ENCODE peak calls at places on chromosomes 4 and X, in four cellular contexts. K is HCT116, R is K562, M is HepG2. S is an unnamed sample.

GRCh38 chr4:23373269-23373668 is 516.6 kb downstream of the PPARGC1A start:
- DNase-seq in K (no peak), R (peak; percentile 16), M (no peak), S (no peak)

GRCh38 chrX:107429090-107429489 is 20.4 kb upstream of the FRMPD3 start:
- DNase-seq in M (peak; percentile 15), K (no peak), R (no peak), S (no peak)

GRCh38 chr4:176547005-176547404 is 227.2 kb downstream of the SPCS3 start:
- DNase-seq in M (no peak), R (no peak), K (no peak), S (no peak)

GRCh38 chr4:2363056-2363719 is 55.3 kb downstream of the ZFYVE28 start:
- DNase-seq in M (peak; percentile 36), K (no peak), R (no peak), S (no peak)

GRCh38 chrX:73851014-73852009 is 288.3 kb downstream of the CHIC1 start:
- DNase-seq in M (no peak), K (no peak), R (peak; percentile 70), S (no peak)

GRCh38 chr4:2462218-2462991 is 6.5 kb upstream of the RNF4 start:
- DNase-seq in M (peak; percentile 30), R (peak; percentile 83), K (peak; percentile 15), S (no peak)

GRCh38 chrX:72001471-72001870 is 90.8 kb downstream of the NHSL2 start:
- DNase-seq in M (no peak), K (no peak), R (no peak), S (no peak)

GRCh38 chrX:2549874-2550273 is 49.1 kb upstream of the DHRSX start:
- DNase-seq in K (no peak), M (no peak), R (no peak), S (no peak)

GRCh38 chr4:134695433-134695832 is 493.8 kb upstream of the PABPC4L start:
- DNase-seq in M (no peak), R (no peak), K (no peak), S (no peak)

GRCh38 chrX:21738145-21738949 is 19.6 kb downstream of the SMPX start:
- DNase-seq in M (no peak), R (no peak), K (no peak), S (no peak)

GRCh38 chrX:154458116-154458953 is at the start of gene PLXNA3:
- DNase-seq in M (no peak), R (peak; percentile 79), K (no peak), S (no peak)

GRCh38 chr4:165369522-165369921 is 9.3 kb upstream of the CPE start:
- DNase-seq in M (peak; percentile 99), K (no peak), R (no peak), S (no peak)

GRCh38 chrX:111645607-111646006 is 35.4 kb upstream of the ALG13 start:
- DNase-seq in R (no peak), K (no peak), M (no peak), S (no peak)

GRCh38 chr4:104906274-104906673 is 240.4 kb upstream of the TET2 start:
- DNase-seq in M (no peak), R (no peak), K (no peak), S (no peak)

GRCh38 chr4:185580699-185581098 is 45.4 kb upstream of the PDLIM3 start:
- DNase-seq in R (no peak), M (no peak), K (no peak), S (no peak)

GRCh38 chrX:103099706-103100105 is 6.8 kb upstream of the NXF3 start:
- DNase-seq in R (no peak), K (no peak), M (no peak), S (no peak)

GRCh38 chr4:95510145-95510544 is 38.6 kb downstream of the UNC5C start:
- DNase-seq in R (peak; percentile 8), M (peak; percentile 2), K (no peak), S (no peak)
- TF ChIP-seq TCF7L2 in R (no peak), M (no peak), K (no peak), S (no peak)

GRCh38 chr4:39527296-39528055 is at the start of gene UGDH:
- DNase-seq in R (peak; percentile 97), K (peak; percentile 91), M (peak; percentile 98), S (peak; percentile 74)
- TF ChIP-seq REST in R (no peak), K (no peak), M (peak; percentile 85), S (no peak)

DNA sequence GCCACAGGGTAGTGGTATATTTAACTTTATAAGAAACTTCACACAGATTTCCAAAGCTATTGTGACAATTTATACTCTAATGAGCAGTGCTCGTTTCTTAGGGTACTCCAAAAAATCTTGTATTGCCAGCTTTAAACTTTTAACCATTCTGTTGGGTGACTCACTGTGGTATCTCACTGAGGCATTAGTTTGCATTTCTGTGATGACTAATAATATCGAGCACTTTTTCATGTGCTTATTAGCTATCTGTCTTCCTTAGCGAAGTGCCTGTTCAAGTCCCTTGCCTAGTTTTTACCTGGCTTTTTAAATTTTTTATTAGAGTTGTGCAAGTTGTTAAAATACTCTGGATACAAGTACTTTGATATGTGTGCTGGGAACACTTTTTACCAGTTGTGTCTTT is 5.5 kb downstream of the PNMA3 start:
- DNase-seq in K (no peak), M (no peak), R (no peak), S (no peak)
- TF ChIP-seq TCF7L2 in K (no peak), M (no peak), R (no peak), S (no peak)

GRCh38 chr4:109916003-109916399 is 3.3 kb downstream of the EGF start:
- DNase-seq in K (no peak), M (no peak), R (no peak), S (no peak)
- TF ChIP-seq REST in K (no peak), M (no peak), R (no peak), S (no peak)

DNA sequence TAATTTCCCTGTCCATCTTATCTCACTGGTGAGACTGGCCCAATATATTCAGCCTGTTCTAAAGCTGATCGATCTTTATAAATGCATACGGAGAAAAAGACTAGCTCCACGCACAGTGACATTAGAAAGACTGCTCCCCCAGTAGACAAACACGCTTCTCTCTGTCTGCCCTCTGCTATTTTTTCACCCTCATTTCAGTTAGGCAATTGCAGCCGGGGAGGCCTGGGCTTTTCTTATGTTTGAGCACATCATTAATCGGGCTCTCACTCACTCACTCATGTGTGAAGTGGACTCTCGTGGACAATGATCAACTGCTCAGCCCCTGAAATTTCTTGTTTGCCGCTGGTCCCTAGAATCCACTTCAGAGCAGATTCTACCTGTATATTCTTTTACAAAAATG is 824.7 kb upstream of the TENM3 start:
- DNase-seq in K (no peak), R (no peak), M (no peak), S (no peak)
- TF ChIP-seq TCF7L2 in K (no peak), R (no peak), M (no peak), S (no peak)

DNA sequence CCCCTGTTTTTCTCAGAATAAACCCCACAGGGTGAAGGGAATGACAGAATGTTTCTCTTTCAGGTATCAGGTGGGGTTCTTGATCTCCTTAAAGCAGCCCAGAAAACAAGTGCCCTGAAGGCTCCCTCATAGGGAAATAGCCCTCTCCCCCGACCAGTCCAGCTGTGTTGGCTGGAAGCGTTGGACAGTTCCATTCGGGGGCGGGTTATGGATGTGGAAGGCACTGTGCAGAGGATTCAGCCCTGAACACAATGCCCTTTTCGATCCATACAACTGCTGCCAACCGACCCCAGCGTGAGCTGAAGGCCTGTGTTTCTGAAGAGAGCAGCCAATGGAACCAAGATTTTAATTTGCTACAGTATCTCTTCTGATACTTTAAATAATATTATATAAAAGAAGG is 41.5 kb downstream of the SEL1L3 start:
- DNase-seq in R (no peak), M (no peak), K (no peak), S (no peak)
- TF ChIP-seq REST in R (no peak), M (no peak), K (no peak), S (no peak)

S was measured in Panc1.